ENCODE peak calls at places on chromosomes 7 and 10, in six cellular contexts. F, L, B, N, T and P are unnamed samples.

GRCh38 chr10:52782554-52782953 is 10.0 kb upstream of the MBL2 start:
- DNase-seq in F (no peak), L (no peak), B (no peak), N (no peak), T (no peak), P (no peak)

GRCh38 chr7:151990567-151990966 is 34.3 kb downstream of the GALNTL5 start:
- DNase-seq in F (no peak), L (peak), B (no peak), N (no peak), T (peak), P (no peak)

GRCh38 chr10:132146941-132147915 is 39.5 kb upstream of the DPYSL4 start:
- DNase-seq in F (no peak), L (no peak), B (no peak), N (no peak), T (no peak), P (no peak)

GRCh38 chr7:19099924-19100323 is 17.5 kb downstream of the TWIST1 start:
- DNase-seq in F (no peak), L (no peak), B (no peak), N (no peak), T (no peak), P (no peak)

GRCh38 chr10:34351161-34351560 is 463.9 kb downstream of the PARD3 start:
- DNase-seq in F (no peak), L (no peak), B (no peak), N (no peak), T (no peak), P (no peak)

GRCh38 chr10:29714096-29714874 is 79.5 kb upstream of the SVIL start:
- DNase-seq in F (no peak), L (peak), B (no peak), N (no peak), T (peak), P (no peak)

GRCh38 chr10:1737222-1738061 is at the start of gene ADARB2:
- DNase-seq in F (peak), L (no peak), B (no peak), N (peak), T (no peak), P (peak)

GRCh38 chr10:63466168-63466935 is 575 bp upstream of the JMJD1C start:
- DNase-seq in F (no peak), L (no peak), B (peak), N (peak), T (peak), P (no peak)

GRCh38 chr7:142131439-142131838 is 19.9 kb downstream of the MGAM2 start:
- DNase-seq in F (no peak), L (no peak), B (no peak), N (no peak), T (no peak), P (no peak)

GRCh38 chr10:22986771-22987542 is 59.1 kb downstream of the ARMC3 start:
- DNase-seq in F (no peak), L (no peak), B (no peak), N (no peak), T (peak), P (no peak)

GRCh38 chr7:27182861-27183681 is 2.0 kb downstream of the HOXA11 start:
- DNase-seq in F (no peak), L (no peak), B (no peak), N (no peak), T (no peak), P (peak)

GRCh38 chr7:26648429-26649015 is 215.9 kb downstream of the SKAP2 start:
- DNase-seq in F (no peak), L (no peak), B (no peak), N (no peak), T (peak), P (no peak)

GRCh38 chr7:2641406-2642393 is 9.9 kb downstream of the TTYH3 start:
- DNase-seq in F (no peak), L (peak), B (no peak), N (peak), T (peak), P (peak)

GRCh38 chr10:13162013-13162364 is 631 bp downstream of the MCM10 start:
- DNase-seq in F (peak), L (no peak), B (no peak), N (no peak), T (no peak), P (no peak)

GRCh38 chr10:129965940-129966339 is 1.9 kb upstream of the EBF3 start:
- DNase-seq in F (no peak), L (no peak), B (no peak), N (no peak), T (no peak), P (no peak)

GRCh38 chr7:96327429-96327828 is 5.5 kb upstream of the SLC25A13 start:
- DNase-seq in F (no peak), L (no peak), B (no peak), N (no peak), T (no peak), P (no peak)

GRCh38 chr10:36675458-36675880 is 449.9 kb upstream of the ANKRD30A start:
- DNase-seq in F (no peak), L (no peak), B (no peak), N (no peak), T (no peak), P (no peak)

GRCh38 chr10:35916791-35917190 is 274.7 kb upstream of the FZD8 start:
- DNase-seq in F (no peak), L (no peak), B (no peak), N (no peak), T (no peak), P (no peak)

GRCh38 chr10:15651175-15651574 is 68.5 kb downstream of the ITGA8 start:
- DNase-seq in F (no peak), L (no peak), B (no peak), N (no peak), T (no peak), P (no peak)